ENCODE peak calls at places on chromosome 18, in six cellular contexts. One of them, this sample, is unnamed.

GRCh38 chr18:50473896-50474295 is 86.0 kb upstream of the MAPK4 start:
- DNase-seq in effector memory CD4-positive, alpha-beta T cell: no peak
- DNase-seq in stomach: no peak
- DNase-seq in cardiac muscle cell: no peak
- DNase-seq in transverse colon: no peak
- DNase-seq in keratinocyte: no peak
- DNase-seq in this sample: no peak

GRCh38 chr18:32612651-32613050 is 142.0 kb upstream of the GAREM1 start:
- DNase-seq in effector memory CD4-positive, alpha-beta T cell: no peak
- DNase-seq in stomach: no peak
- DNase-seq in cardiac muscle cell: no peak
- DNase-seq in transverse colon: no peak
- DNase-seq in keratinocyte: no peak
- DNase-seq in this sample: no peak

GRCh38 chr18:39969813-39970494 is 1985.1 kb upstream of the PIK3C3 start:
- DNase-seq in effector memory CD4-positive, alpha-beta T cell: no peak
- DNase-seq in stomach: no peak
- DNase-seq in cardiac muscle cell: peak; percentile 11
- DNase-seq in transverse colon: no peak
- DNase-seq in keratinocyte: no peak
- DNase-seq in this sample: no peak

GRCh38 chr18:43314931-43315330 is 37.6 kb upstream of the SYT4 start:
- DNase-seq in effector memory CD4-positive, alpha-beta T cell: no peak
- DNase-seq in stomach: no peak
- DNase-seq in cardiac muscle cell: peak; percentile 0
- DNase-seq in transverse colon: no peak
- DNase-seq in keratinocyte: no peak
- DNase-seq in this sample: no peak

GRCh38 chr18:830315-830901 is 18.4 kb upstream of the YES1 start:
- DNase-seq in effector memory CD4-positive, alpha-beta T cell: no peak
- DNase-seq in stomach: no peak
- DNase-seq in cardiac muscle cell: peak; percentile 83
- DNase-seq in transverse colon: no peak
- DNase-seq in keratinocyte: no peak
- DNase-seq in this sample: no peak

GRCh38 chr18:79294235-79294634 is 101.5 kb upstream of the NFATC1 start:
- DNase-seq in effector memory CD4-positive, alpha-beta T cell: no peak
- DNase-seq in stomach: no peak
- DNase-seq in cardiac muscle cell: no peak
- DNase-seq in transverse colon: no peak
- DNase-seq in keratinocyte: no peak
- DNase-seq in this sample: no peak

GRCh38 chr18:3397031-3397750 is 52.8 kb upstream of the TGIF1 start:
- DNase-seq in effector memory CD4-positive, alpha-beta T cell: no peak
- DNase-seq in stomach: no peak
- DNase-seq in cardiac muscle cell: no peak
- DNase-seq in transverse colon: no peak
- DNase-seq in keratinocyte: no peak
- DNase-seq in this sample: no peak

GRCh38 chr18:3816601-3817363 is 366.8 kb downstream of the TGIF1 start:
- DNase-seq in effector memory CD4-positive, alpha-beta T cell: no peak
- DNase-seq in stomach: no peak
- DNase-seq in cardiac muscle cell: peak; percentile 96
- DNase-seq in transverse colon: no peak
- DNase-seq in keratinocyte: peak; percentile 40
- DNase-seq in this sample: no peak

GRCh38 chr18:49726564-49726963 is 86.8 kb downstream of the ACAA2 start:
- DNase-seq in effector memory CD4-positive, alpha-beta T cell: no peak
- DNase-seq in stomach: no peak
- DNase-seq in cardiac muscle cell: no peak
- DNase-seq in transverse colon: no peak
- DNase-seq in keratinocyte: no peak
- DNase-seq in this sample: no peak

GRCh38 chr18:41320090-41320489 is 634.9 kb upstream of the PIK3C3 start:
- DNase-seq in effector memory CD4-positive, alpha-beta T cell: no peak
- DNase-seq in stomach: no peak
- DNase-seq in cardiac muscle cell: no peak
- DNase-seq in transverse colon: no peak
- DNase-seq in keratinocyte: no peak
- DNase-seq in this sample: no peak

GRCh38 chr18:73352546-73352945 is 484.8 kb upstream of the NETO1 start:
- DNase-seq in effector memory CD4-positive, alpha-beta T cell: no peak
- DNase-seq in stomach: no peak
- DNase-seq in cardiac muscle cell: no peak
- DNase-seq in transverse colon: no peak
- DNase-seq in keratinocyte: no peak
- DNase-seq in this sample: no peak

GRCh38 chr18:32049393-32050161 is 31.0 kb downstream of the RNF125 start:
- DNase-seq in effector memory CD4-positive, alpha-beta T cell: peak; percentile 31
- DNase-seq in stomach: peak; percentile 34
- DNase-seq in cardiac muscle cell: no peak
- DNase-seq in transverse colon: peak; percentile 55
- DNase-seq in keratinocyte: no peak
- DNase-seq in this sample: no peak

GRCh38 chr18:8959551-8960135 is 142.9 kb upstream of the NDUFV2 start:
- DNase-seq in effector memory CD4-positive, alpha-beta T cell: no peak
- DNase-seq in stomach: peak; percentile 43
- DNase-seq in cardiac muscle cell: no peak
- DNase-seq in transverse colon: no peak
- DNase-seq in keratinocyte: no peak
- DNase-seq in this sample: no peak

GRCh38 chr18:46250812-46251173 is 146.6 kb downstream of the HAUS1 start:
- DNase-seq in effector memory CD4-positive, alpha-beta T cell: no peak
- DNase-seq in stomach: no peak
- DNase-seq in cardiac muscle cell: no peak
- DNase-seq in transverse colon: no peak
- DNase-seq in keratinocyte: no peak
- DNase-seq in this sample: no peak

GRCh38 chr18:67924656-67925055 is 408.1 kb upstream of the DSEL start:
- DNase-seq in effector memory CD4-positive, alpha-beta T cell: no peak
- DNase-seq in stomach: no peak
- DNase-seq in cardiac muscle cell: no peak
- DNase-seq in transverse colon: no peak
- DNase-seq in keratinocyte: no peak
- DNase-seq in this sample: no peak

GRCh38 chr18:3037423-3037915 is 24.5 kb upstream of the LPIN2 start:
- DNase-seq in effector memory CD4-positive, alpha-beta T cell: no peak
- DNase-seq in stomach: peak; percentile 60
- DNase-seq in cardiac muscle cell: peak; percentile 79
- DNase-seq in transverse colon: peak; percentile 41
- DNase-seq in keratinocyte: no peak
- DNase-seq in this sample: no peak

GRCh38 chr18:7535436-7536190 is 31.5 kb upstream of the PTPRM start:
- DNase-seq in effector memory CD4-positive, alpha-beta T cell: no peak
- DNase-seq in stomach: no peak
- DNase-seq in cardiac muscle cell: no peak
- DNase-seq in transverse colon: no peak
- DNase-seq in keratinocyte: no peak
- DNase-seq in this sample: no peak

GRCh38 chr18:33821503-33821902 is 243.5 kb downstream of the ASXL3 start:
- DNase-seq in effector memory CD4-positive, alpha-beta T cell: no peak
- DNase-seq in stomach: no peak
- DNase-seq in cardiac muscle cell: peak; percentile 46
- DNase-seq in transverse colon: no peak
- DNase-seq in keratinocyte: peak; percentile 7
- DNase-seq in this sample: no peak

GRCh38 chr18:33901894-33902512 is 322.7 kb downstream of the NOL4 start:
- DNase-seq in effector memory CD4-positive, alpha-beta T cell: no peak
- DNase-seq in stomach: no peak
- DNase-seq in cardiac muscle cell: no peak
- DNase-seq in transverse colon: no peak
- DNase-seq in keratinocyte: no peak
- DNase-seq in this sample: no peak

GRCh38 chr18:45448871-45449270 is 166.4 kb upstream of the SLC14A2 start:
- DNase-seq in effector memory CD4-positive, alpha-beta T cell: no peak
- DNase-seq in stomach: no peak
- DNase-seq in cardiac muscle cell: no peak
- DNase-seq in transverse colon: no peak
- DNase-seq in keratinocyte: no peak
- DNase-seq in this sample: no peak

GRCh38 chr18:28637897-28638296 is 461.0 kb upstream of the CDH2 start:
- DNase-seq in effector memory CD4-positive, alpha-beta T cell: no peak
- DNase-seq in stomach: no peak
- DNase-seq in cardiac muscle cell: peak; percentile 37
- DNase-seq in transverse colon: no peak
- DNase-seq in keratinocyte: no peak
- DNase-seq in this sample: no peak

GRCh38 chr18:28494151-28494550 is 317.2 kb upstream of the CDH2 start:
- DNase-seq in effector memory CD4-positive, alpha-beta T cell: no peak
- DNase-seq in stomach: no peak
- DNase-seq in cardiac muscle cell: peak; percentile 67
- DNase-seq in transverse colon: no peak
- DNase-seq in keratinocyte: no peak
- DNase-seq in this sample: no peak

GRCh38 chr18:79940126-79940813 is 11.2 kb downstream of the SLC66A2 start:
- DNase-seq in effector memory CD4-positive, alpha-beta T cell: no peak
- DNase-seq in stomach: peak; percentile 8
- DNase-seq in cardiac muscle cell: no peak
- DNase-seq in transverse colon: peak; percentile 7
- DNase-seq in keratinocyte: no peak
- DNase-seq in this sample: no peak

GRCh38 chr18:52869942-52870907 is 530.2 kb downstream of the DCC start:
- DNase-seq in effector memory CD4-positive, alpha-beta T cell: no peak
- DNase-seq in stomach: no peak
- DNase-seq in cardiac muscle cell: no peak
- DNase-seq in transverse colon: no peak
- DNase-seq in keratinocyte: no peak
- DNase-seq in this sample: no peak

GRCh38 chr18:29083545-29083944 is 906.6 kb upstream of the CDH2 start:
- DNase-seq in effector memory CD4-positive, alpha-beta T cell: no peak
- DNase-seq in stomach: no peak
- DNase-seq in cardiac muscle cell: peak; percentile 17
- DNase-seq in transverse colon: no peak
- DNase-seq in keratinocyte: no peak
- DNase-seq in this sample: no peak

GRCh38 chr18:9082763-9083510 is 19.6 kb upstream of the NDUFV2 start:
- DNase-seq in effector memory CD4-positive, alpha-beta T cell: peak; percentile 20
- DNase-seq in stomach: no peak
- DNase-seq in cardiac muscle cell: no peak
- DNase-seq in transverse colon: no peak
- DNase-seq in keratinocyte: no peak
- DNase-seq in this sample: no peak

DNA sequence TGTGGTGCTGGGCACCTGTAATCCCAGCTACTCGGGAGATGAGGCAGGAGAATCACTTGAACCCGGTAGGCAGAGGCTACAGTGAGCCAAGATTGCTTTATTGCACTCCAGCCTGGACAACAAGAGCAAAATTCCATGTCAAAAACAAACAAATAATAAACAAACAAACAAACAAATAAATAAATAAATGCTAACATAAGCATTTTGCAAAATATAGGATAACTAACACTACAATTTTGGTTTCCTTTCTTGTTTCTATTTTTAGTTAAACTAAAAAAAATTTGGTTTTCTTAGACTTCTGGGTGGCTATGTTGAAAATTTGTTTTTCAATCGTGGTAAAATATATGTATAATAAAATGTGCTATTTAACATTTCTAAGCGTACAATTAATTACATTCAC is 115.0 kb upstream of the ZNF516 start:
- DNase-seq in effector memory CD4-positive, alpha-beta T cell: no peak
- DNase-seq in stomach: no peak
- DNase-seq in cardiac muscle cell: no peak
- DNase-seq in transverse colon: no peak
- DNase-seq in keratinocyte: no peak
- DNase-seq in this sample: no peak
- H3K9me3 ChIP-seq in effector memory CD4-positive, alpha-beta T cell: no peaks in the 10 kb centered on the region
- H3K9me3 ChIP-seq in stomach: no peaks in the 10 kb centered on the region
- H3K9me3 ChIP-seq in cardiac muscle cell: no peaks in the 10 kb centered on the region
- H3K9me3 ChIP-seq in transverse colon: no peaks in the 10 kb centered on the region
- H3K9me3 ChIP-seq in keratinocyte: no peaks in the 10 kb centered on the region
- H3K9me3 ChIP-seq in this sample: no peaks in the 10 kb centered on the region

GRCh38 chr18:74773171-74773624 is 175.5 kb downstream of the ZNF407 start:
- DNase-seq in effector memory CD4-positive, alpha-beta T cell: no peak
- DNase-seq in stomach: no peak
- DNase-seq in cardiac muscle cell: no peak
- DNase-seq in transverse colon: no peak
- DNase-seq in keratinocyte: no peak
- DNase-seq in this sample: no peak

GRCh38 chr18:74775239-74775638 is 177.6 kb downstream of the ZNF407 start:
- DNase-seq in effector memory CD4-positive, alpha-beta T cell: no peak
- DNase-seq in stomach: no peak
- DNase-seq in cardiac muscle cell: peak; percentile 28
- DNase-seq in transverse colon: no peak
- DNase-seq in keratinocyte: no peak
- DNase-seq in this sample: no peak

GRCh38 chr18:74778191-74778847 is 180.6 kb downstream of the ZNF407 start:
- DNase-seq in effector memory CD4-positive, alpha-beta T cell: no peak
- DNase-seq in stomach: no peak
- DNase-seq in cardiac muscle cell: no peak
- DNase-seq in transverse colon: no peak
- DNase-seq in keratinocyte: no peak
- DNase-seq in this sample: no peak

DNA sequence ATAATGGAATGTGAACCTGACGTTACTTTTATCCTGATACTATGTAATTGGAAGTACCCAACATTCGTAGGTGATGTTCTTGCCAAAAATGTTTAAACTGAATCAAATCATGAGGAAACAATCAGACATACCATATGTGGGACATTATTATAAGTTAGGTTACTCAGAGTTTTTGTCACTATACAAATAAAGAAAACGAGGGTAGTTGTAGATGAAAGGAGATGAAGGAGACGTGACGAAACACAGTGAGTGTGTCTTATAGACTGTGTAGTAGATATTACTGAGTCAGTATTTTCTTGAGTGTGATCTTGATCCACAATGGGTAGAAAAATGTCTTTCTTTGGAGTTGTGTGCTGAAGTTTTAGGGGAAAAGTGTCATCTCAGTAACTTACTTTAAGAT is 176.8 kb downstream of the ZNF407 start:
- DNase-seq in effector memory CD4-positive, alpha-beta T cell: no peak
- DNase-seq in stomach: no peak
- DNase-seq in cardiac muscle cell: no peak
- DNase-seq in transverse colon: no peak
- DNase-seq in keratinocyte: no peak
- DNase-seq in this sample: no peak
- H3K27ac ChIP-seq in effector memory CD4-positive, alpha-beta T cell: no peak overlapping the region
- H3K27ac ChIP-seq in stomach: no peak overlapping the region
- H3K27ac ChIP-seq in cardiac muscle cell: no peak overlapping the region
- H3K27ac ChIP-seq in transverse colon: no peak overlapping the region
- H3K27ac ChIP-seq in keratinocyte: no peak overlapping the region
- H3K27ac ChIP-seq in this sample: no peak overlapping the region

GRCh38 chr18:71237636-71238035 is 948.8 kb downstream of the SOCS6 start:
- DNase-seq in effector memory CD4-positive, alpha-beta T cell: no peak
- DNase-seq in stomach: no peak
- DNase-seq in cardiac muscle cell: no peak
- DNase-seq in transverse colon: no peak
- DNase-seq in keratinocyte: no peak
- DNase-seq in this sample: no peak

GRCh38 chr18:71239111-71239624 is 950.3 kb downstream of the SOCS6 start:
- DNase-seq in effector memory CD4-positive, alpha-beta T cell: no peak
- DNase-seq in stomach: no peak
- DNase-seq in cardiac muscle cell: no peak
- DNase-seq in transverse colon: no peak
- DNase-seq in keratinocyte: no peak
- DNase-seq in this sample: no peak

GRCh38 chr18:71242981-71243380 is 954.1 kb downstream of the SOCS6 start:
- DNase-seq in effector memory CD4-positive, alpha-beta T cell: no peak
- DNase-seq in stomach: no peak
- DNase-seq in cardiac muscle cell: no peak
- DNase-seq in transverse colon: no peak
- DNase-seq in keratinocyte: no peak
- DNase-seq in this sample: no peak
- H3K9me3 ChIP-seq in effector memory CD4-positive, alpha-beta T cell: no peaks in the 10 kb centered on the region
- H3K9me3 ChIP-seq in stomach: no peaks in the 10 kb centered on the region
- H3K9me3 ChIP-seq in cardiac muscle cell: no peaks in the 10 kb centered on the region
- H3K9me3 ChIP-seq in transverse colon: no peaks in the 10 kb centered on the region
- H3K9me3 ChIP-seq in keratinocyte: peaks cover 3% of the 10 kb centered on the region
- H3K9me3 ChIP-seq in this sample: no peaks in the 10 kb centered on the region

GRCh38 chr18:48547456-48548403 is 8.9 kb downstream of the CTIF start:
- DNase-seq in effector memory CD4-positive, alpha-beta T cell: no peak
- DNase-seq in stomach: no peak
- DNase-seq in cardiac muscle cell: peak; percentile 73
- DNase-seq in transverse colon: no peak
- DNase-seq in keratinocyte: no peak
- DNase-seq in this sample: peak; percentile 12
- H3K27ac ChIP-seq in effector memory CD4-positive, alpha-beta T cell: no peak overlapping the region
- H3K27ac ChIP-seq in stomach: peak overlapping the region; percentile 77
- H3K27ac ChIP-seq in cardiac muscle cell: no peak overlapping the region
- H3K27ac ChIP-seq in transverse colon: peak overlapping the region; percentile 46
- H3K27ac ChIP-seq in keratinocyte: peak overlapping the region; percentile 91
- H3K27ac ChIP-seq in this sample: peak overlapping the region; percentile 73